ENCODE peak calls at places on chromosomes 11 and 22, in seven cellular contexts. Z is amygdala; R is HFF-Myc; H is stimulated activated CD4-positive, alpha-beta T cell treated with anti-CD3 and anti-CD28 coated beads, TNF-alpha, amount 100 ng/mL, for 24 hours; T is NCI-H2029 treated with DMSO at 0.1 percent for 48 hours; Q is nephron progenitor cell; W is kidney tubule cell. L is an unnamed sample.

GRCh38 chr11:118917488-118918127 is 8.1 kb downstream of the BCL9L start:
- DNase-seq in Z (no peak), R (no peak), H (no peak), T (no peak), Q (no peak), W (peak; percentile 78), L (peak; percentile 14)

GRCh38 chr22:42721045-42721434 is 370 bp upstream of the A4GALT start:
- DNase-seq in Z (no peak), R (no peak), H (no peak), T (no peak), Q (peak; percentile 22), W (no peak), L (no peak)

GRCh38 chr11:10701982-10702381 is 8.4 kb upstream of the IRAG1 start:
- DNase-seq in Z (no peak), R (no peak), H (no peak), T (no peak), Q (no peak), W (peak; percentile 45), L (no peak)

GRCh38 chr11:71133946-71134345 is 118.4 kb downstream of the SHANK2 start:
- DNase-seq in Z (no peak), R (no peak), H (no peak), T (no peak), Q (no peak), W (no peak), L (no peak)

GRCh38 chr22:43174941-43175531 is 11.9 kb downstream of the TTLL12 start:
- DNase-seq in Z (no peak), R (no peak), H (no peak), T (no peak), Q (no peak), W (no peak), L (no peak)

GRCh38 chr11:43997022-43997665 is 50.6 kb upstream of the ACCSL start:
- DNase-seq in Z (no peak), R (no peak), H (no peak), T (no peak), Q (no peak), W (no peak), L (no peak)

GRCh38 chr22:39634530-39635399 is 64.2 kb downstream of the CACNA1I start:
- DNase-seq in Z (no peak), R (peak; percentile 81), H (no peak), T (peak; percentile 64), Q (no peak), W (peak; percentile 91), L (peak; percentile 22)

GRCh38 chr22:50105529-50106100 is 15.8 kb downstream of the MOV10L1 start:
- DNase-seq in Z (no peak), R (no peak), H (no peak), T (no peak), Q (no peak), W (no peak), L (no peak)

GRCh38 chr22:29269731-29270474 is 1.8 kb downstream of the EWSR1 start:
- DNase-seq in Z (no peak), R (no peak), H (no peak), T (no peak), Q (no peak), W (peak; percentile 29), L (no peak)

GRCh38 chr11:70324354-70325115 is 54.0 kb downstream of the PPFIA1 start:
- DNase-seq in Z (no peak), R (no peak), H (no peak), T (no peak), Q (no peak), W (peak; percentile 73), L (no peak)

GRCh38 chr11:43751726-43752125 is 71.2 kb downstream of the HSD17B12 start:
- DNase-seq in Z (no peak), R (no peak), H (no peak), T (no peak), Q (no peak), W (no peak), L (peak; percentile 41)

GRCh38 chr11:12070446-12071267 is 39.7 kb upstream of the MICAL2 start:
- DNase-seq in Z (no peak), R (no peak), H (no peak), T (no peak), Q (no peak), W (no peak), L (no peak)

GRCh38 chr11:119664063-119664572 is 64.9 kb downstream of the NECTIN1 start:
- DNase-seq in Z (no peak), R (no peak), H (no peak), T (peak; percentile 76), Q (peak; percentile 56), W (no peak), L (no peak)

GRCh38 chr11:92035488-92035887 is 189.1 kb upstream of the FAT3 start:
- DNase-seq in Z (no peak), R (no peak), H (no peak), T (no peak), Q (no peak), W (peak; percentile 71), L (no peak)

GRCh38 chr11:102279641-102280170 is 37.6 kb upstream of the BIRC3 start:
- DNase-seq in Z (no peak), R (peak; percentile 65), H (no peak), T (no peak), Q (no peak), W (peak; percentile 42), L (no peak)

GRCh38 chr22:21762712-21763581 is 27.4 kb upstream of the YPEL1 start:
- DNase-seq in Z (no peak), R (no peak), H (peak; percentile 27), T (no peak), Q (no peak), W (no peak), L (no peak)

GRCh38 chr11:117037279-117037951 is 60.8 kb downstream of the SIK3 start:
- DNase-seq in Z (no peak), R (no peak), H (no peak), T (no peak), Q (no peak), W (no peak), L (no peak)

GRCh38 chr11:120186799-120187591 is 23.8 kb upstream of the OAF start:
- DNase-seq in Z (no peak), R (no peak), H (no peak), T (no peak), Q (no peak), W (peak; percentile 88), L (no peak)

GRCh38 chr11:91871791-91872190 is 352.8 kb upstream of the FAT3 start:
- DNase-seq in Z (no peak), R (no peak), H (no peak), T (no peak), Q (no peak), W (peak; percentile 65), L (peak; percentile 19)

GRCh38 chr22:39731881-39732555 is 161.5 kb downstream of the CACNA1I start:
- DNase-seq in Z (no peak), R (no peak), H (no peak), T (no peak), Q (no peak), W (no peak), L (no peak)

GRCh38 chr11:127624455-127624854 is 623.9 kb upstream of the KIRREL3 start:
- DNase-seq in Z (no peak), R (no peak), H (no peak), T (peak; percentile 51), Q (no peak), W (peak; percentile 37), L (no peak)

GRCh38 chr11:110755961-110756360 is 43.7 kb upstream of the ARHGAP20 start:
- DNase-seq in Z (no peak), R (no peak), H (no peak), T (no peak), Q (no peak), W (no peak), L (no peak)

GRCh38 chr11:61529537-61530225 is 21.1 kb downstream of the LRRC10B start:
- DNase-seq in Z (no peak), R (peak; percentile 14), H (no peak), T (peak; percentile 80), Q (no peak), W (peak; percentile 39), L (no peak)

GRCh38 chr11:93831343-93832082 is 18.9 kb downstream of the VSTM5 start:
- DNase-seq in Z (no peak), R (no peak), H (no peak), T (no peak), Q (no peak), W (no peak), L (no peak)

GRCh38 chr11:126581871-126582270 is 226.4 kb downstream of the ST3GAL4 start:
- DNase-seq in Z (no peak), R (no peak), H (no peak), T (no peak), Q (no peak), W (no peak), L (no peak)

GRCh38 chr22:39520874-39521857 is 804 bp downstream of the ATF4 start:
- DNase-seq in Z (peak; percentile 54), R (no peak), H (peak; percentile 52), T (no peak), Q (peak; percentile 76), W (peak; percentile 82), L (no peak)

L was measured in Kasumi-1.